ENCODE peak calls at places on chromosomes 7 and 10, in six cellular contexts. A, Y, W, L, M and R are unnamed samples.

GRCh38 chr10:92011560-92012214 is 88.1 kb downstream of the BTAF1 start:
- DNase-seq in A (no peak), Y (no peak), W (no peak), L (no peak), M (no peak), R (no peak)

GRCh38 chr7:129779602-129780256 is 168.2 kb downstream of the NRF1 start:
- DNase-seq in A (peak; percentile 49), Y (peak; percentile 81), W (no peak), L (peak; percentile 49), M (peak; percentile 44), R (peak; percentile 72)

GRCh38 chr7:8433477-8434289 is at the start of gene NXPH1:
- DNase-seq in A (no peak), Y (peak; percentile 61), W (no peak), L (no peak), M (no peak), R (no peak)

GRCh38 chr7:100022621-100023020 is 7.2 kb downstream of the ZKSCAN1 start:
- DNase-seq in A (peak; percentile 77), Y (no peak), W (peak; percentile 78), L (peak; percentile 96), M (peak; percentile 69), R (peak; percentile 84)

GRCh38 chr7:43565786-43566185 is 17.1 kb upstream of the STK17A start:
- DNase-seq in A (no peak), Y (no peak), W (no peak), L (no peak), M (no peak), R (no peak)

GRCh38 chr10:94279835-94280709 is 82.7 kb downstream of the NOC3L start:
- DNase-seq in A (peak; percentile 46), Y (peak; percentile 86), W (no peak), L (no peak), M (no peak), R (peak; percentile 32)

GRCh38 chr10:114024876-114025609 is 18.6 kb upstream of the ADRB1 start:
- DNase-seq in A (no peak), Y (peak; percentile 82), W (no peak), L (no peak), M (no peak), R (no peak)

GRCh38 chr10:12530017-12530416 is 180.7 kb downstream of the CAMK1D start:
- DNase-seq in A (no peak), Y (no peak), W (peak; percentile 34), L (no peak), M (no peak), R (no peak)

DNA sequence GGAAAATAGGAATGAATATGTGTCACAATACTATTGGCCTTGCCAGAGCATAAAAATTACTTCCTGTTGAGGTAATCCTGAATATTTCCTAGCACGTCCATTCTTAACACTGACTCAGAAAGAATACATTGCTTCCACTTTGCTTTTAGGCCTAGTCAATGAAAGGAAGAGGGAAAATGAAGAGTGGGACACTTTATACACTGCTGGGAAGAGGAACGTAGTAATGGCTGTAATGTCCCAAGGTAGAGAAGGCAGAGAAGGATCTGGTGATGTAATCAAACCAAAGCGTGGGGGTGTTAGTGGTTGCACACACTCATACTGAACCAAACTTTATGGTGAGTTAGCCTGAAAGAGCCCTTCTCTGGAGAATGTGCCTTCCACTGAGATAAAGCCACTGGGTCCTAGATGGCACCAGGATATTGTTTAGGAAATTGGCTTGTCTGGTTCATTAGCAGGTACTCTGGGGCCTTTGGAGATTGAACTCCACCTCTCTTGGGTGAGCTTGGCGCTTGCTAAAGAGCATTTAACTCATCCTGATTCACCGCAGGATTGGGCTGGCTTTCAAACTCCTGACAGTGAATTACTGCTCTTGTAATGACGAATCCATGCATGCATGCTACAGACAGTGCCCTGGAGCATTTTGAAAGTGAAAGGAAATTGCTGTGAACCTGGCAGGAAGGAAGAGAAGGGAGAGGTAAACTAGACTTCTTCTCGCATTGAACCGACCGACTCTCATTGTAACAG is 254.9 kb downstream of the KIAA1217 start:
- DNase-seq in A (peak; percentile 48), Y (no peak), W (no peak), L (peak; percentile 61), M (peak; percentile 69), R (peak; percentile 33)
- TF ChIP-seq POLR2AphosphoS5 in A (no peak), Y (no peak), W (no peak), L (peak; percentile 60), M (peak; percentile 7), R (no peak)

GRCh38 chr10:80159166-80159888 is 26.8 kb downstream of the PLAC9 start:
- DNase-seq in A (no peak), Y (no peak), W (no peak), L (no peak), M (no peak), R (no peak)
- H3K36me3 ChIP-seq in A (no peaks in the 10 kb centered on the region), Y (peaks cover 100% of the 10 kb centered on the region), W (peaks cover 75% of the 10 kb centered on the region), L (peaks cover 7% of the 10 kb centered on the region), M (no peaks in the 10 kb centered on the region), R (peaks cover 54% of the 10 kb centered on the region)

DNA sequence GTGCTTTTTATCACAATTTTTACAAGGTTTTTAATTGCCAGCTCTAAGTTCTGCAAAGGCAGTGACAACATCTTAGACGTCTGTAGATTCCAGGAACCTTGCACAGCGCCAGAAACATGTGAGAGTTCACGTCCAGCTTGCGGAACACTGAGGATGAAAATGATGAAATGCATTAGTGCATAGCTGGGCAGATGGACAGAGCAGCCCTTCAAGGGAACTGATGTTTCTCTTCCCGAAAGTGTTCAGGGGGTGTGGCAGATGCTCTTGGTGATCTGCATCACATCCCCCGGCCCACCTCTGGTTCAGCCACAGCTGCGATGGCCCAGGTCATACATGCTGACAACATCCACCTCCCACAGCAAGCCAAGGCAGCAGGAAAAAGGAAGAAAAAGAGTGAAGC is 40.9 kb downstream of the ITIH5 start:
- DNase-seq in A (peak; percentile 38), Y (no peak), W (no peak), L (no peak), M (no peak), R (no peak)
- TF ChIP-seq POLR2AphosphoS5 in A (peak; percentile 76), Y (no peak), W (no peak), L (no peak), M (no peak), R (peak; percentile 72)

DNA sequence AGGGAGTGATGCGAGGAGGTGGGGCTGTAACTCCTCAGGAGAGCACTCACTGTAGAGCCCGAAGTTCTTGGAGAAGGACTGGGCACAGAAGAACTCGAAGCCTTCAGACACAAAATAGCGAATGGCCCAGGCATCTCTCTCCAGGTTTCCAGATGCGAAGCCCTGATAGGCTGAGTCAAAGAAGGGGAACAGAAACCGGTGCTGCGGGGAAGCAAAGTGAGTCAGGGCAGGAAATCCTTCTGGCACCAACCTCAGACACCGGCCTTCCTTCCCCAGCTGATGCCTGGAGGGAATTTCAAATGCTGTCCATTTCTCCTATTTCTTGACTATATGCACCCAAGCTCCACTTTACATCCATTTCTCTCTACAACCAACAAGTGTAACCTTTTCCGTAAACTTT is 26.8 kb downstream of the GOT1 start:
- DNase-seq in A (no peak), Y (no peak), W (no peak), L (no peak), M (no peak), R (no peak)
- H3K36me3 ChIP-seq in A (no peaks in the 10 kb centered on the region), Y (peaks cover 89% of the 10 kb centered on the region), W (peaks cover 75% of the 10 kb centered on the region), L (peaks cover 9% of the 10 kb centered on the region), M (peaks cover 4% of the 10 kb centered on the region), R (peaks cover 99% of the 10 kb centered on the region)